ENCODE peak calls at places on chromosomes 7 and 10, in four cellular contexts. Y is K562, N is HepG2, L is GM12878. F is an unnamed sample. For H3K36me3, the result is how much of the 10 kb centered on the place peaks cover.

GRCh38 chr7:4838626-4839334 is 23.1 kb downstream of the PAPOLB start:
- DNase-seq in N (no peak), Y (no peak), L (no peak), F (no peak)

GRCh38 chr10:110147961-110148360 is 59.4 kb upstream of the MXI1 start:
- DNase-seq in Y (no peak), N (no peak), L (no peak), F (no peak)

GRCh38 chr7:152910545-152911013 is 151.0 kb downstream of the ACTR3B start:
- DNase-seq in N (peak), Y (no peak), L (no peak), F (peak)

GRCh38 chr7:110531186-110531585 is 559.7 kb upstream of the LRRN3 start:
- DNase-seq in L (no peak), Y (no peak), N (no peak), F (no peak)

GRCh38 chr7:119256446-119257131 is 1016.4 kb upstream of the KCND2 start:
- DNase-seq in Y (no peak), N (no peak), L (no peak), F (no peak)

GRCh38 chr7:285731-286130 is 4.2 kb upstream of the FOXL3 start:
- DNase-seq in Y (no peak), N (no peak), L (no peak), F (no peak)

GRCh38 chr10:48300556-48300955 is 5.9 kb upstream of the MAPK8 start:
- DNase-seq in Y (no peak), N (no peak), L (no peak), F (no peak)

GRCh38 chr7:99525713-99526440 is 21.4 kb downstream of the ZKSCAN5 start:
- DNase-seq in Y (peak), N (no peak), L (no peak), F (peak)

GRCh38 chr7:105003275-105003674 is 10.7 kb upstream of the KMT2E start:
- DNase-seq in Y (no peak), L (no peak), N (no peak), F (no peak)

GRCh38 chr7:139744768-139745250 is 33.0 kb downstream of the HIPK2 start:
- DNase-seq in Y (no peak), N (no peak), L (no peak), F (no peak)

GRCh38 chr7:80468931-80469714 is 42.7 kb downstream of the GNAT3 start:
- DNase-seq in N (no peak), Y (no peak), L (no peak), F (no peak)

GRCh38 chr10:132938472-132939329 is 3.7 kb downstream of the CFAP46 start:
- DNase-seq in Y (peak), N (peak), L (no peak), F (peak)
- TF ChIP-seq JUNB in Y (no peak), N (no peak), L (no peak), F (no peak)

GRCh38 chr7:116032886-116033285 is 2.3 kb upstream of the TFEC start:
- DNase-seq in Y (no peak), N (no peak), L (no peak), F (no peak)

GRCh38 chr7:116028808-116029207 is 1.8 kb downstream of the TFEC start:
- DNase-seq in N (no peak), Y (no peak), L (peak), F (no peak)

GRCh38 chr7:116030626-116031276 is at the start of gene TFEC:
- DNase-seq in N (no peak), Y (no peak), L (no peak), F (no peak)

DNA sequence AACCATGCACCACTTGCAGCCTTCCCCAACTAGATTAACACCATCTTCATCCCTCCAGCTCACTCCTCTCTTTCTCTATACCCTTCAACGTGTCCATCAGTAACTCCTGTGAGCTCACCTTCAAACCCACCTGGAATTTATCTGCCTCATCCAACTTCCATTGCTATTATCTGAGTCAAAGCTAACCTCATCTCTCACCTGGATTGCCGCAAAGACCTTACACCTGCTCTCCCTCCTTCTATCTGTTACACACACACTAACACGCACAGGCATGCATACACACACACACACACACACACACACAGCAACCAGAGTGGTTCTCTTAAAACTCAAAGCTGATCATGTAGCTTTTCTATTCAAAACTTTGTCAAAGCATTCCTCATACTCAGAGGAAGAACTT is 3.8 kb upstream of the TFEC start:
- DNase-seq in L (no peak), N (no peak), Y (no peak), F (no peak)
- H3K36me3 ChIP-seq in L (under half), N (under half), Y (under half), F (under half)

GRCh38 chr7:106012184-106012583 is 49.1 kb downstream of the CDHR3 start:
- DNase-seq in N (no peak), L (no peak), Y (no peak), F (no peak)

GRCh38 chr7:106010866-106011265 is 47.8 kb downstream of the CDHR3 start:
- DNase-seq in Y (no peak), L (no peak), N (no peak), F (no peak)

GRCh38 chr7:106010331-106010730 is 47.3 kb downstream of the CDHR3 start:
- DNase-seq in Y (no peak), L (no peak), N (no peak), F (no peak)

GRCh38 chr7:106006906-106007305 is 43.8 kb downstream of the CDHR3 start:
- DNase-seq in N (no peak), L (no peak), Y (no peak), F (no peak)

GRCh38 chr7:106009511-106010226 is 46.6 kb downstream of the CDHR3 start:
- DNase-seq in L (no peak), Y (peak), N (no peak), F (peak)
- TF ChIP-seq JUNB in L (no peak), Y (no peak), N (no peak), F (no peak)

GRCh38 chr7:24817339-24817738 is 60.1 kb upstream of the GSDME start:
- DNase-seq in N (no peak), Y (no peak), L (no peak), F (no peak)
- H3K36me3 ChIP-seq in N (under half), Y (half or more), L (under half), F (under half)

DNA sequence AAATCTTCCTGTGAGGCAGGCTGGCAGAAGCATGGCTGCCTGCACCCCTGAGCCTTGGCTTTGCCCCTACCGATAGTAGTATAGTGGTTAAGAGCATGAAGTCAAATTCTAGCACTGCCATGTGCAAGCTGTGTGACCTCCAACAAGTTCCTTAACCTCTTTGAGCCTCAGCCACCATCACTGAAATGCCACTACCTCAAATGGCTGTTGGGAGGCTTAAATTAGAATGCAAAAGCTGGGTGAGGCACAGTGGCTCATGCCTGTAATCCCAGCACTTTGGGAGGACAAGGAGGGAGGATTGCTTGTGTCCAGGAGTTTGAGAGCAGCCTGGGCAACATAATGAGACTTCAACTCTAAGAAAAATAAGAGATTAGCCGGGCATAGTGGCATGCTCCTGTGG is 8.4 kb downstream of the SFRP5 start:
- DNase-seq in L (no peak), Y (no peak), N (no peak), F (no peak)
- TF ChIP-seq JUNB in L (no peak), Y (no peak), N (no peak), F (no peak)

GRCh38 chr7:86942995-86943394 is 116.5 kb downstream of the ELAPOR2 start:
- DNase-seq in Y (peak), N (no peak), L (no peak), F (no peak)

GRCh38 chr7:86939197-86939814 is 120.1 kb downstream of the ELAPOR2 start:
- DNase-seq in L (peak), Y (peak), N (peak), F (peak)

GRCh38 chr7:86942081-86942480 is 117.4 kb downstream of the ELAPOR2 start:
- DNase-seq in N (peak), Y (no peak), L (no peak), F (no peak)

GRCh38 chr7:86947956-86948355 is 111.5 kb downstream of the ELAPOR2 start:
- DNase-seq in Y (no peak), N (peak), L (no peak), F (peak)

DNA sequence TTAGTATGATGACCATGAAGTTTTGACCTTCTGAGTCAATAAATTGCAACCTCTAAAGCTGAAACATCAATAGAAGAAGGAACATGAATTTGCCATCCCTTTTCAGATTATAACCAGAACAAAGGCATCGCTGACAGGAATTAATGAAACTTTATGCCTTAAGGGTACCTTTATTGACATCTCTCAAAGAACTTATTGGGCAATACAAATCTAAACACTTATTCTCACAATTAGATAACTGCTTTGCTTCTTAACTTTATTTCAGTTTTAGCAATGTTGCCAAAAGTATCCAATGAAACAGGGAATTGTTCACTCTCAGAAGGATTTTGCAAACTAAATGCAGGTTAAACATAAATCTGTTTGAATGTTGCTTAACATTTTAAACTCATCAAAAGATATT is 116.0 kb downstream of the ELAPOR2 start:
- DNase-seq in L (no peak), N (no peak), Y (no peak), F (no peak)
- H3K36me3 ChIP-seq in L (under half), N (under half), Y (under half), F (under half)

F was measured in GM23338.